ENCODE peak calls at places on chromosome 1, in ten cellular contexts. One of them, this sample, is unnamed.

GRCh38 chr1:208536176-208536575 is 292.0 kb upstream of the PLXNA2 start:
- DNase-seq in hypothalamus: no peak
- DNase-seq in fibroblast of lung: no peak
- DNase-seq in uterus: no peak
- DNase-seq in progenitor cell of endocrine pancreas: no peak
- DNase-seq in stimulated activated CD8-positive, alpha-beta memory T cell treated with anti-CD3 and anti-CD28 coated beads, Interleukin-2, amount 100 ng/mL, for 1 hour: no peak
- DNase-seq in left ventricle myocardium inferior: no peak
- DNase-seq in A549: no peak
- DNase-seq in AG08395: peak
- DNase-seq in lower lobe of right lung: no peak
- DNase-seq in this sample: no peak

GRCh38 chr1:207873055-207873890 is 37.7 kb downstream of the CD34 start:
- DNase-seq in hypothalamus: no peak
- DNase-seq in fibroblast of lung: no peak
- DNase-seq in uterus: no peak
- DNase-seq in progenitor cell of endocrine pancreas: no peak
- DNase-seq in stimulated activated CD8-positive, alpha-beta memory T cell treated with anti-CD3 and anti-CD28 coated beads, Interleukin-2, amount 100 ng/mL, for 1 hour: no peak
- DNase-seq in left ventricle myocardium inferior: no peak
- DNase-seq in A549: no peak
- DNase-seq in AG08395: no peak
- DNase-seq in lower lobe of right lung: peak
- DNase-seq in this sample: no peak

GRCh38 chr1:164320780-164321683 is 238.0 kb upstream of the PBX1 start:
- DNase-seq in hypothalamus: no peak
- DNase-seq in fibroblast of lung: peak
- DNase-seq in uterus: peak
- DNase-seq in progenitor cell of endocrine pancreas: peak
- DNase-seq in stimulated activated CD8-positive, alpha-beta memory T cell treated with anti-CD3 and anti-CD28 coated beads, Interleukin-2, amount 100 ng/mL, for 1 hour: no peak
- DNase-seq in left ventricle myocardium inferior: peak
- DNase-seq in A549: no peak
- DNase-seq in AG08395: peak
- DNase-seq in lower lobe of right lung: peak
- DNase-seq in this sample: no peak

GRCh38 chr1:179955318-179955638 is 668 bp downstream of the CEP350 start:
- DNase-seq in hypothalamus: no peak
- DNase-seq in fibroblast of lung: peak
- DNase-seq in uterus: no peak
- DNase-seq in progenitor cell of endocrine pancreas: no peak
- DNase-seq in stimulated activated CD8-positive, alpha-beta memory T cell treated with anti-CD3 and anti-CD28 coated beads, Interleukin-2, amount 100 ng/mL, for 1 hour: no peak
- DNase-seq in left ventricle myocardium inferior: no peak
- DNase-seq in A549: peak
- DNase-seq in AG08395: peak
- DNase-seq in lower lobe of right lung: no peak
- DNase-seq in this sample: no peak

GRCh38 chr1:9087411-9087810 is 18.0 kb upstream of the SLC2A5 start:
- DNase-seq in hypothalamus: no peak
- DNase-seq in fibroblast of lung: no peak
- DNase-seq in uterus: no peak
- DNase-seq in progenitor cell of endocrine pancreas: no peak
- DNase-seq in stimulated activated CD8-positive, alpha-beta memory T cell treated with anti-CD3 and anti-CD28 coated beads, Interleukin-2, amount 100 ng/mL, for 1 hour: no peak
- DNase-seq in left ventricle myocardium inferior: no peak
- DNase-seq in A549: no peak
- DNase-seq in AG08395: no peak
- DNase-seq in lower lobe of right lung: no peak
- DNase-seq in this sample: no peak

GRCh38 chr1:176205322-176205914 is 1.7 kb downstream of the COP1 start:
- DNase-seq in hypothalamus: no peak
- DNase-seq in fibroblast of lung: peak
- DNase-seq in uterus: no peak
- DNase-seq in progenitor cell of endocrine pancreas: no peak
- DNase-seq in stimulated activated CD8-positive, alpha-beta memory T cell treated with anti-CD3 and anti-CD28 coated beads, Interleukin-2, amount 100 ng/mL, for 1 hour: no peak
- DNase-seq in left ventricle myocardium inferior: no peak
- DNase-seq in A549: no peak
- DNase-seq in AG08395: no peak
- DNase-seq in lower lobe of right lung: no peak
- DNase-seq in this sample: no peak

GRCh38 chr1:69585666-69586065 is 17.9 kb downstream of the LRRC7 start:
- DNase-seq in hypothalamus: no peak
- DNase-seq in fibroblast of lung: no peak
- DNase-seq in uterus: no peak
- DNase-seq in progenitor cell of endocrine pancreas: no peak
- DNase-seq in stimulated activated CD8-positive, alpha-beta memory T cell treated with anti-CD3 and anti-CD28 coated beads, Interleukin-2, amount 100 ng/mL, for 1 hour: no peak
- DNase-seq in left ventricle myocardium inferior: no peak
- DNase-seq in A549: no peak
- DNase-seq in AG08395: no peak
- DNase-seq in lower lobe of right lung: no peak
- DNase-seq in this sample: no peak

GRCh38 chr1:2050793-2051682 is 827 bp downstream of the PRKCZ start:
- DNase-seq in hypothalamus: no peak
- DNase-seq in fibroblast of lung: no peak
- DNase-seq in uterus: no peak
- DNase-seq in progenitor cell of endocrine pancreas: peak
- DNase-seq in stimulated activated CD8-positive, alpha-beta memory T cell treated with anti-CD3 and anti-CD28 coated beads, Interleukin-2, amount 100 ng/mL, for 1 hour: no peak
- DNase-seq in left ventricle myocardium inferior: no peak
- DNase-seq in A549: no peak
- DNase-seq in AG08395: no peak
- DNase-seq in lower lobe of right lung: no peak
- DNase-seq in this sample: no peak